ENCODE peak calls at places on chromosome 9, in five cellular contexts. Q is HCT116, T is A549, H is transverse colon, F is IMR-90. X is an unnamed sample. For H3K4me1, the result is how much of the 10 kb centered on the place peaks cover.

GRCh38 chr9:98251554-98251953 is 3.9 kb downstream of the TBC1D2 start:
- DNase-seq in Q (peak), T (peak), H (no peak), F (peak), X (no peak)

GRCh38 chr9:120692901-120693573 is 21.2 kb downstream of the MEGF9 start:
- DNase-seq in Q (no peak), T (no peak), H (no peak), F (peak), X (no peak)

GRCh38 chr9:33040792-33041458 is 15.9 kb downstream of the DNAJA1 start:
- DNase-seq in Q (no peak), T (no peak), H (no peak), F (no peak), X (no peak)

GRCh38 chr9:130467371-130467770 is 22.6 kb downstream of the ASS1 start:
- DNase-seq in Q (no peak), T (no peak), H (no peak), F (no peak), X (no peak)

GRCh38 chr9:91411096-91411771 is 12.4 kb downstream of the NFIL3 start:
- DNase-seq in Q (no peak), T (no peak), H (no peak), F (peak), X (no peak)

GRCh38 chr9:132622144-132622543 is 39.7 kb downstream of the BARHL1 start:
- DNase-seq in Q (no peak), T (no peak), H (no peak), F (peak), X (peak)

GRCh38 chr9:69130456-69131441 is 43.3 kb upstream of the TJP2 start:
- DNase-seq in Q (no peak), T (no peak), H (no peak), F (peak), X (no peak)

GRCh38 chr9:79977510-79978197 is 405.9 kb downstream of the TLE4 start:
- DNase-seq in Q (no peak), T (no peak), H (no peak), F (no peak), X (no peak)

GRCh38 chr9:80025131-80025530 is 453.4 kb downstream of the TLE4 start:
- DNase-seq in Q (no peak), T (no peak), H (no peak), F (no peak), X (no peak)

GRCh38 chr9:117929873-117930272 is 225.7 kb downstream of the TLR4 start:
- DNase-seq in Q (no peak), T (no peak), H (no peak), F (no peak), X (no peak)

GRCh38 chr9:96065482-96066251 is 190.2 kb downstream of the ERCC6L2 start:
- DNase-seq in Q (no peak), T (no peak), H (no peak), F (no peak), X (no peak)

GRCh38 chr9:120909904-120910303 is 16.7 kb downstream of the TRAF1 start:
- DNase-seq in Q (no peak), T (no peak), H (no peak), F (no peak), X (no peak)

GRCh38 chr9:122329592-122329991 is 41.2 kb upstream of the PTGS1 start:
- DNase-seq in Q (no peak), T (no peak), H (no peak), F (no peak), X (no peak)
- TF ChIP-seq POLR2A in Q (no peak), T (no peak), H (no peak), F (no peak), X (no peak)

GRCh38 chr9:137674307-137675305 is 55.8 kb downstream of the EHMT1 start:
- DNase-seq in Q (no peak), T (no peak), H (no peak), F (no peak), X (no peak)

GRCh38 chr9:137673871-137674270 is 55.1 kb downstream of the EHMT1 start:
- DNase-seq in Q (no peak), T (no peak), H (no peak), F (no peak), X (no peak)

GRCh38 chr9:137671196-137671538 is 52.4 kb downstream of the EHMT1 start:
- DNase-seq in Q (no peak), T (no peak), H (no peak), F (no peak), X (no peak)

GRCh38 chr9:137671721-137672120 is 52.9 kb downstream of the EHMT1 start:
- DNase-seq in Q (no peak), T (no peak), H (no peak), F (no peak), X (no peak)

DNA sequence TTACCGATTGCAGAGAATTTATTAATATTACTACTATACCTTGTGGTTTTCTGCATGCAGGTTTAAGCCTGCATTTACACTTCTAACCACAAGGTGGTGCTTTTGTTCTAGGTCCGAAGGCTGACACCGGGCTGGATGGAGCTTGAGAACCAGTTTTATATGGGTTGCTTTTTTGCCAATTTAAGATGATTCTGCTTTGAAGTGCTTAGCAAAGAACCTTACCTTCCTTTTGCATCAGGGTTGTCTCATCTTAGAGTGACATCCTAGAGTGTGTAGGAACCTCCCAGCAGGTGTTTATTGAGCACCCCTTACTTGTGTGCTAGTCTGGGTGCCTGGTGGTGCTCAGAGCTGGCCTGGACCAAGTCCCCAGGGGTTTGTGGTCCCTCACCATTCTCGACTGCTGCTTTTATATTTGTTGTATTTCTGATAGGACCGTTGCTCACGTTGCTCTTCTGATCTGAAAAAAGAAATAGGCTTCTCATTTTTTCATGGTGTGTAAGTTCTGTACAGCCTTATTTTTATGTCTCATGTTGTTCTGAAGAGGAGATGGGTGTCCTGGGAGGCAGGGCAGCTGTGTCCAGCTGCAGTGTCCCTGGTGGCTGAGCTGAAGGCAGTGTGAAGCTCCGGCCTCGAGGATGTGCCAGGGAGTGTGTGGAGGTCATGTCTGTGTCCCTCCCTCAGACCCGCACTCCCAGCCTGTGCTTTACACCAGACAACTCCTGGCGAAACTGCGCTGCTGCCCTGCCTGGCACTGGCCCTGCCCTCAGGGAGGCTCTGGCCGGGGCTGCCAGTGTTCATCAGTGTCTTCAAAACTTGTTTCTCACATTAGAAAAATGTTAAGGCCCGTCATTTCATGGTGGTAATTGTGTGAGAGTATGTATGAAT is 54.3 kb downstream of the EHMT1 start:
- DNase-seq in Q (peak), T (peak), H (no peak), F (peak), X (peak)
- H3K4me1 ChIP-seq in Q (under half), T (under half), H (under half), F (under half), X (half or more)

GRCh38 chr9:72312563-72312962 is 52.4 kb downstream of the ZFAND5 start:
- DNase-seq in Q (no peak), T (no peak), H (no peak), F (no peak), X (no peak)

GRCh38 chr9:72313507-72313906 is 51.5 kb downstream of the ZFAND5 start:
- DNase-seq in Q (no peak), T (no peak), H (no peak), F (no peak), X (no peak)

GRCh38 chr9:72309366-72310133 is 55.5 kb downstream of the ZFAND5 start:
- DNase-seq in Q (no peak), T (peak), H (no peak), F (no peak), X (no peak)

GRCh38 chr9:72315510-72316287 is 49.3 kb downstream of the ZFAND5 start:
- DNase-seq in Q (no peak), T (peak), H (peak), F (peak), X (peak)

GRCh38 chr9:72315089-72315509 is 49.9 kb downstream of the ZFAND5 start:
- DNase-seq in Q (no peak), T (peak), H (peak), F (peak), X (peak)
- H3K4me3 ChIP-seq in Q (peak), T (peak), H (no peak), F (no peak), X (peak)

DNA sequence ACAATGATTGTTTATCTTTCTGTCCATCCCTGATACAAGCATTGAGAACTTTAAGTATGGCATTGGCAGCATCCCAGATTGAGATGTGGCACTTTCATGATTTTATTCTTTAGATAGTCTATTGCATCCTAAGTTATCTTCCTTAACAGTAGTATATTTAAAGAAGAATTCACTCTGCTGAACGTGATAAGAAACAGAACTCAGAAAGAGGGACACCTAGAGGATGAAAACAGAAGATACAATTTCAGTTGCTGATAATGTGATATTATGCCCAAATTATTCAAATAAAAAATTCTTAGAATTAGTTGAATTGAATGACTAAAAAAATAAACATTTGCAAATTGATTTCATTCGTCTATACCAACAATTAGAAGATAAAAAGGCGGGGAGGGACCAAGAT is 218.1 kb upstream of the DMRTA1 start:
- DNase-seq in Q (no peak), T (no peak), H (no peak), F (peak), X (no peak)
- TF ChIP-seq POLR2A in Q (no peak), T (no peak), H (no peak), F (no peak), X (no peak)

DNA sequence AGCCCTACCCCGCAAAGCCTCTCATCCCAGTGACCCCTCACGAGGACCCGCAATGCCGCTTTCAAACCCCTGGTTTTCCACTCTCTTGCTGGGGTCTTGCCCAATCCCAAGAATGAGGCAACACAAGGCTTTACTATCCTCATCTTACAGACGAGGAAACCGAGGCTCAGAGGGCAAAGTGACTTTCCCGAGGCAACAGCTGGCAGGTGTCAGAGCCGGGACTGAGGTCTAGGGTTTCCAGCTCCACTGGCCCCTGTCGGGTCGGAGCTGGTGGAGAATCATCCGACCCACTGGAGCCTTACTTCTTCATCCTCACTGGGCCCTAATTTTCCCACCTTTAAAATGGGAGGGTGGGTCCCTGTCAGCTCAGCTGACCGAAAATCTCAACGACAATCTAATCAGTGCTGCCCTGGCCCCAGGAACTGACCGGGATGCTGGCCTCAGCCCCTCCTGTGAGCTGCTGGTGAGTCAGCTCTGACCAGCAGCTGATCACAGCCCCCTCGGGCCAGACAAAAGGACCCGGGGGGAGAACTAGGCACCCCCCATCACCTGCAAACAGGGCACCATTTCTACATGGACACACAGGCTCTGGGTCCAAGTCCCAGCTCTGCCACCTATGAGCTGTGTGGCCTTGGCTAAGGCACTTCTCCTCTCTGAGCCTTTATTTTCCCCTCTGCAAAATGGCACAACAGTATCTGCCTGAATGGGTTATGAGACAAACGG is 72.7 kb upstream of the STXBP1 start:
- DNase-seq in Q (no peak), T (no peak), H (no peak), F (peak), X (no peak)
- H3K4me1 ChIP-seq in Q (under half), T (half or more), H (half or more), F (half or more), X (half or more)

DNA sequence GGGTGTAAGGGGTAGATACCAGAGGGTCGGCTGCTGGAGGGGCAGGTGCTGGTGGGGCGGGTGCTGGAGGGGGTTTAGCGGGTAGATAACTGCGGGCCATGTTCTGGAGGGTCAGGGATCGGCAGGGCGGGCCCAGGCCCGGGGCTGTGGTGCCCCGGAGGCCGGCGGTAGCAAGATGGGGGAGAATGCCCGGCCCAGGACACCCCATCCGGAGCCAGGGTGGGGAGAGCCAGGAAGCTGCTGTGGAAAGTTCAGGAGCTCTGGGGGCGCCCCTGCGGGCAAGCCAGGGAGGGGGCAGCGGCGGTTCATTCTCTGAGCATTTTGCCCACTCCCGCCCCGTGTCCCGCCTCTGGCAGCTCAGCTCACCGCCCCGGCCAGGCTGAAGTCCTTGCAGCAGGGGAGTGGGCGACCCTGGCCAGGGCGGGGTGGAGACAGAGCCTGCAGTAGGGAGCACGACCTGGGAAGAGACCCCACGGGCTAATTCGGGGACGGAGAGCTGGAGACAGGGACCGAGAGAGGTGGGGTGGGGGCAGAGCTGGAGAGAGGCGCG is 538 bp downstream of the PRRT1B start:
- DNase-seq in Q (no peak), T (no peak), H (no peak), F (no peak), X (no peak)
- H3K4me3 ChIP-seq in Q (no peak), T (peak), H (peak), F (no peak), X (peak)

X was measured in stomach.